ENCODE peak calls at places on chromosomes 7 and 10, in nine cellular contexts. One of them, this sample, is unnamed. For H3K9me3, the result is how much of the 10 kb centered on the place peaks cover.

GRCh38 chr7:134174797-134175261 is 47.7 kb downstream of the LRGUK start:
- DNase-seq in K562: peak
- DNase-seq in PC-3: peak
- DNase-seq in fibroblast of lung: peak
- DNase-seq in psoas muscle: no peak
- DNase-seq in heart left ventricle: no peak
- DNase-seq in effector memory CD4-positive, alpha-beta T cell: no peak
- DNase-seq in aorta: no peak
- DNase-seq in heart right ventricle: no peak
- DNase-seq in this sample: no peak

GRCh38 chr10:119177708-119178370 is 773 bp downstream of the PRDX3 start:
- DNase-seq in psoas muscle: no peak
- DNase-seq in heart right ventricle: no peak
- DNase-seq in heart left ventricle: no peak
- DNase-seq in K562: no peak
- DNase-seq in PC-3: no peak
- DNase-seq in fibroblast of lung: no peak
- DNase-seq in aorta: no peak
- DNase-seq in effector memory CD4-positive, alpha-beta T cell: no peak
- DNase-seq in this sample: no peak

GRCh38 chr10:7915923-7916322 is 97.6 kb downstream of the TAF3 start:
- DNase-seq in heart left ventricle: no peak
- DNase-seq in fibroblast of lung: peak
- DNase-seq in K562: no peak
- DNase-seq in PC-3: peak
- DNase-seq in effector memory CD4-positive, alpha-beta T cell: no peak
- DNase-seq in aorta: no peak
- DNase-seq in psoas muscle: no peak
- DNase-seq in heart right ventricle: no peak
- DNase-seq in this sample: no peak

GRCh38 chr7:39490296-39490695 is 75.9 kb upstream of the YAE1 start:
- DNase-seq in heart right ventricle: no peak
- DNase-seq in heart left ventricle: no peak
- DNase-seq in fibroblast of lung: no peak
- DNase-seq in aorta: no peak
- DNase-seq in PC-3: no peak
- DNase-seq in effector memory CD4-positive, alpha-beta T cell: no peak
- DNase-seq in psoas muscle: no peak
- DNase-seq in K562: no peak
- DNase-seq in this sample: no peak

GRCh38 chr10:116080553-116080952 is 192.5 kb downstream of the GFRA1 start:
- DNase-seq in heart left ventricle: no peak
- DNase-seq in fibroblast of lung: peak
- DNase-seq in psoas muscle: no peak
- DNase-seq in PC-3: peak
- DNase-seq in heart right ventricle: no peak
- DNase-seq in K562: no peak
- DNase-seq in effector memory CD4-positive, alpha-beta T cell: no peak
- DNase-seq in aorta: no peak
- DNase-seq in this sample: no peak

GRCh38 chr7:151435103-151435916 is 4.6 kb downstream of the CRYGN start:
- DNase-seq in heart left ventricle: no peak
- DNase-seq in aorta: no peak
- DNase-seq in K562: no peak
- DNase-seq in heart right ventricle: no peak
- DNase-seq in effector memory CD4-positive, alpha-beta T cell: no peak
- DNase-seq in PC-3: no peak
- DNase-seq in fibroblast of lung: no peak
- DNase-seq in psoas muscle: no peak
- DNase-seq in this sample: no peak

GRCh38 chr10:100669616-100670015 is 75.8 kb upstream of the PAX2 start:
- DNase-seq in heart left ventricle: no peak
- DNase-seq in aorta: no peak
- DNase-seq in heart right ventricle: no peak
- DNase-seq in PC-3: no peak
- DNase-seq in K562: no peak
- DNase-seq in psoas muscle: no peak
- DNase-seq in fibroblast of lung: no peak
- DNase-seq in effector memory CD4-positive, alpha-beta T cell: no peak
- DNase-seq in this sample: no peak

GRCh38 chr7:44994877-44995554 is 5.0 kb upstream of the CCM2 start:
- DNase-seq in aorta: no peak
- DNase-seq in effector memory CD4-positive, alpha-beta T cell: no peak
- DNase-seq in fibroblast of lung: no peak
- DNase-seq in heart left ventricle: no peak
- DNase-seq in heart right ventricle: no peak
- DNase-seq in PC-3: no peak
- DNase-seq in K562: peak
- DNase-seq in psoas muscle: no peak
- DNase-seq in this sample: no peak

GRCh38 chr10:64091889-64092288 is 570.7 kb downstream of the REEP3 start:
- DNase-seq in PC-3: peak
- DNase-seq in K562: no peak
- DNase-seq in aorta: no peak
- DNase-seq in psoas muscle: no peak
- DNase-seq in heart right ventricle: no peak
- DNase-seq in effector memory CD4-positive, alpha-beta T cell: no peak
- DNase-seq in heart left ventricle: no peak
- DNase-seq in fibroblast of lung: no peak
- DNase-seq in this sample: no peak

GRCh38 chr10:43392757-43393156 is 16.2 kb downstream of the HNRNPF start:
- DNase-seq in psoas muscle: no peak
- DNase-seq in aorta: peak
- DNase-seq in K562: no peak
- DNase-seq in heart left ventricle: no peak
- DNase-seq in heart right ventricle: no peak
- DNase-seq in effector memory CD4-positive, alpha-beta T cell: no peak
- DNase-seq in fibroblast of lung: no peak
- DNase-seq in PC-3: no peak
- DNase-seq in this sample: no peak

GRCh38 chr10:17353568-17353967 is 100.8 kb downstream of the ST8SIA6 start:
- DNase-seq in fibroblast of lung: peak
- DNase-seq in psoas muscle: no peak
- DNase-seq in heart right ventricle: no peak
- DNase-seq in K562: no peak
- DNase-seq in heart left ventricle: no peak
- DNase-seq in PC-3: peak
- DNase-seq in effector memory CD4-positive, alpha-beta T cell: no peak
- DNase-seq in aorta: no peak
- DNase-seq in this sample: no peak

GRCh38 chr10:14674376-14675050 is 100.2 kb downstream of the FAM107B start:
- DNase-seq in psoas muscle: no peak
- DNase-seq in effector memory CD4-positive, alpha-beta T cell: no peak
- DNase-seq in heart left ventricle: no peak
- DNase-seq in aorta: no peak
- DNase-seq in heart right ventricle: no peak
- DNase-seq in fibroblast of lung: no peak
- DNase-seq in K562: no peak
- DNase-seq in PC-3: no peak
- DNase-seq in this sample: no peak

GRCh38 chr10:10985361-10985760 is 32.3 kb upstream of the CELF2 start:
- DNase-seq in effector memory CD4-positive, alpha-beta T cell: no peak
- DNase-seq in K562: no peak
- DNase-seq in heart right ventricle: no peak
- DNase-seq in heart left ventricle: no peak
- DNase-seq in PC-3: no peak
- DNase-seq in fibroblast of lung: no peak
- DNase-seq in psoas muscle: no peak
- DNase-seq in aorta: no peak
- DNase-seq in this sample: no peak

DNA sequence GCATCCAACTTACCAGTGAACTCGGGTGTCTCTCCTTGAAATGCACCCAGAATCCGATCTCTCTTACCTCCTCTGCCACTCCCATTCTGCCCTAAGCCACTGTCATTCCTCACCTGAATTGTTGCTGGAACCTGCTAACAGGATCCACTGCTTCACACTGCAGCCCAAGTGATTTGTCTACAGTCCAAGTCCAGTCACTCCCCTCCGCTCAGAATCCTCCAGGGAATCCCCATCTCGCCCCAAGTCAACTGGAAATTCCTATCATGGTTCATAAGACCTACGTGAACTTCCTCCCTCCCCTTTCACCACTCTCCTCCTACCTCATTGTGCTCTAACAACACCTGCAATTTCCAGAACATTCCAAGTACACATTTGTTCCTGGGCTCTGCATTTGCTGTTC is 91.3 kb downstream of the SCRN1 start:
- DNase-seq in heart left ventricle: no peak
- DNase-seq in heart right ventricle: no peak
- DNase-seq in K562: no peak
- DNase-seq in fibroblast of lung: no peak
- DNase-seq in PC-3: no peak
- DNase-seq in aorta: no peak
- DNase-seq in psoas muscle: no peak
- DNase-seq in effector memory CD4-positive, alpha-beta T cell: no peak
- DNase-seq in this sample: no peak
- H3K9me3 ChIP-seq in heart left ventricle: under half
- H3K9me3 ChIP-seq in heart right ventricle: under half
- H3K9me3 ChIP-seq in K562: under half
- H3K9me3 ChIP-seq in fibroblast of lung: under half
- H3K9me3 ChIP-seq in PC-3: under half
- H3K9me3 ChIP-seq in aorta: under half
- H3K9me3 ChIP-seq in psoas muscle: under half
- H3K9me3 ChIP-seq in effector memory CD4-positive, alpha-beta T cell: under half
- H3K9me3 ChIP-seq in this sample: under half

GRCh38 chr7:70569335-70569819 is 562.6 kb upstream of the GALNT17 start:
- DNase-seq in PC-3: no peak
- DNase-seq in psoas muscle: no peak
- DNase-seq in heart right ventricle: no peak
- DNase-seq in aorta: no peak
- DNase-seq in K562: peak
- DNase-seq in fibroblast of lung: peak
- DNase-seq in effector memory CD4-positive, alpha-beta T cell: no peak
- DNase-seq in heart left ventricle: no peak
- DNase-seq in this sample: no peak
- H3K4me3 ChIP-seq in PC-3: no peak
- H3K4me3 ChIP-seq in psoas muscle: peak
- H3K4me3 ChIP-seq in heart right ventricle: no peak
- H3K4me3 ChIP-seq in aorta: no peak
- H3K4me3 ChIP-seq in K562: no peak
- H3K4me3 ChIP-seq in fibroblast of lung: no peak
- H3K4me3 ChIP-seq in effector memory CD4-positive, alpha-beta T cell: no peak
- H3K4me3 ChIP-seq in heart left ventricle: no peak
- H3K4me3 ChIP-seq in this sample: no peak

DNA sequence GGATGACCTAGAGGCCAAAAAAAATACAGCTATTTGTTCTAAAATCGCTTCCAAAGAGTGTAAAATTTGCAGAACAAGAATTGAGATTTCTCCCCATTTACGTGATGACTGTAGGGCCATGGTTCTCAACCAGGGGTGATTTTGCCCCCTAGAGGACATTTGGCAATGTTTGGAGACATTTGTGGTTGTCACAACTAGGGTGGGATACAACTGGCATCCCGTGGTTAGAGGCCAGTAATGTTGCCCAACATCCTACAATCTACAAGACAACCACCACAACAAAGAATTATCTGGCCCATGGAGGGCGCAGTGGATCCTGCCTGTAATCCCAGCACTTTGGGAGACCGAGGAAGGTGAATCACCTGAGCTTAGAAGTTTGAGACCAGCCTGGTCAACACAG is 22.8 kb upstream of the MALSU1 start:
- DNase-seq in aorta: no peak
- DNase-seq in K562: no peak
- DNase-seq in psoas muscle: no peak
- DNase-seq in PC-3: peak
- DNase-seq in heart right ventricle: no peak
- DNase-seq in heart left ventricle: no peak
- DNase-seq in effector memory CD4-positive, alpha-beta T cell: no peak
- DNase-seq in fibroblast of lung: no peak
- DNase-seq in this sample: no peak
- H3K9me3 ChIP-seq in aorta: under half
- H3K9me3 ChIP-seq in K562: under half
- H3K9me3 ChIP-seq in psoas muscle: under half
- H3K9me3 ChIP-seq in PC-3: under half
- H3K9me3 ChIP-seq in heart right ventricle: under half
- H3K9me3 ChIP-seq in heart left ventricle: under half
- H3K9me3 ChIP-seq in effector memory CD4-positive, alpha-beta T cell: under half
- H3K9me3 ChIP-seq in fibroblast of lung: under half
- H3K9me3 ChIP-seq in this sample: under half

GRCh38 chr7:125563557-125563956 is 633.9 kb upstream of the POT1 start:
- DNase-seq in aorta: no peak
- DNase-seq in heart left ventricle: no peak
- DNase-seq in K562: no peak
- DNase-seq in PC-3: no peak
- DNase-seq in effector memory CD4-positive, alpha-beta T cell: no peak
- DNase-seq in heart right ventricle: no peak
- DNase-seq in psoas muscle: no peak
- DNase-seq in fibroblast of lung: no peak
- DNase-seq in this sample: no peak
- H3K4me3 ChIP-seq in aorta: no peak
- H3K4me3 ChIP-seq in heart left ventricle: no peak
- H3K4me3 ChIP-seq in K562: peak
- H3K4me3 ChIP-seq in PC-3: peak
- H3K4me3 ChIP-seq in effector memory CD4-positive, alpha-beta T cell: no peak
- H3K4me3 ChIP-seq in heart right ventricle: no peak
- H3K4me3 ChIP-seq in psoas muscle: no peak
- H3K4me3 ChIP-seq in fibroblast of lung: no peak
- H3K4me3 ChIP-seq in this sample: no peak

DNA sequence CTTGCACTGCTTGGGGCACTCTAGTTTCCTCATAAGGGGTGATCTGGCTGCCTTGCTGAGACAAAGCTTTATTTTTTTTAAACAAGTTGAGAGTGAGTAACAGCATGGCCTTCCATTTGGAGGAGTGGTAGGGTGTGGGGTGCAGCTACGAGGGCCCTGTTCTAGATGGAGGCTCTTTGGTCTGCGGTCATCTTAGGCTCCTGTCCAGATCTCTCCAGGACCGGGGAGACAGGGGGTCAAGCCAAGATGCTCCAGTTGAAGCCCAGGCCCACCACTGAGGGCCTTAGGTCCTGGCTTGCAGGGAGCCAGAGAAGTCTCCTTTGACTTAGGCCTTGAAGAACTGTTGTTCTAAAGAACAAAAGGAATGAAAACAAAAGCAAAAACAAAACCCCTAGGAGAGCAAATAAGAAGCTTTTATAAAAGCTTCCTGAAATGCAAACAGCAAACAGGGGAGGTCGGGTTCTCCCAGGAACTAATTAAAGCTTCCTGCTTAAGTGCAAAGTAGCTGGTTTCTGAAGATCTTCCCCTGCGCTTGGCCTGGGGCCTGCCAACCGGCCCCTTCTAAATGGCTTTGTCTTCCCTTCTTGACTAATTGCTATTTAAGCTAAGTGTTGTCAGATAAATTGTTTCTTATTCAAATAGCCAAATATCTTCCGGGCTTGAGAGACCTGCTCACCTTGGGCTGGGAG is 259.2 kb downstream of the GLRX3 start:
- DNase-seq in K562: no peak
- DNase-seq in psoas muscle: no peak
- DNase-seq in aorta: no peak
- DNase-seq in heart right ventricle: no peak
- DNase-seq in PC-3: no peak
- DNase-seq in fibroblast of lung: no peak
- DNase-seq in heart left ventricle: no peak
- DNase-seq in effector memory CD4-positive, alpha-beta T cell: no peak
- DNase-seq in this sample: no peak
- H3K9me3 ChIP-seq in K562: under half
- H3K9me3 ChIP-seq in psoas muscle: under half
- H3K9me3 ChIP-seq in aorta: under half
- H3K9me3 ChIP-seq in heart right ventricle: under half
- H3K9me3 ChIP-seq in PC-3: under half
- H3K9me3 ChIP-seq in fibroblast of lung: under half
- H3K9me3 ChIP-seq in heart left ventricle: under half
- H3K9me3 ChIP-seq in effector memory CD4-positive, alpha-beta T cell: under half
- H3K9me3 ChIP-seq in this sample: under half